ENCODE peak calls at places on chromosome 5, in six cellular contexts. N, H, I, F, J and Y are unnamed samples.
A peak's percentile ranks its signal among the peaks of the same experiment; 100 is the strongest.

GRCh38 chr5:27328480-27328879 is 290.1 kb upstream of the CDH9 start:
- DNase-seq in H (no peak), J (peak; percentile 82), I (no peak), F (no peak), N (no peak), Y (no peak)

GRCh38 chr5:123035320-123035949 is 1.1 kb downstream of the PPIC start:
- DNase-seq in H (peak; percentile 77), N (no peak), I (peak; percentile 71), F (peak; percentile 44), J (peak; percentile 25), Y (peak; percentile 79)

GRCh38 chr5:59380350-59380951 is 513.1 kb downstream of the PDE4D start:
- DNase-seq in J (peak; percentile 86), I (no peak), N (peak; percentile 73), F (no peak), H (peak; percentile 73), Y (no peak)

GRCh38 chr5:144028644-144029043 is 141.8 kb downstream of the YIPF5 start:
- DNase-seq in F (no peak), I (no peak), J (peak; percentile 58), N (no peak), H (peak; percentile 51), Y (no peak)

GRCh38 chr5:177094224-177095087 is 7.7 kb downstream of the FGFR4 start:
- DNase-seq in N (no peak), J (peak; percentile 14), F (peak; percentile 85), I (no peak), H (peak; percentile 66), Y (no peak)

GRCh38 chr5:158212237-158212636 is 353.3 kb upstream of the CLINT1 start:
- DNase-seq in I (no peak), F (no peak), J (no peak), N (no peak), H (no peak), Y (no peak)

GRCh38 chr5:120122711-120123110 is 341.4 kb upstream of the PRR16 start:
- DNase-seq in H (no peak), I (no peak), F (no peak), J (no peak), N (no peak), Y (no peak)

GRCh38 chr5:136166909-136167308 is 26.1 kb downstream of the SMIM32 start:
- DNase-seq in F (no peak), I (no peak), H (no peak), N (peak; percentile 47), J (no peak), Y (no peak)

GRCh38 chr5:93055971-93056370 is 525.0 kb downstream of the NR2F1-AS1 start:
- DNase-seq in F (no peak), J (no peak), N (no peak), H (no peak), I (no peak), Y (no peak)

GRCh38 chr5:35617435-35618296 is at the start of gene SPEF2:
- DNase-seq in N (no peak), F (peak; percentile 83), H (peak; percentile 94), J (peak; percentile 88), I (peak; percentile 86), Y (peak; percentile 84)

GRCh38 chr5:158119852-158120708 is 261.1 kb upstream of the CLINT1 start:
- DNase-seq in I (no peak), N (no peak), F (peak; percentile 19), H (no peak), J (peak; percentile 90), Y (no peak)

GRCh38 chr5:148145916-148146315 is 22.4 kb upstream of the SPINK14 start:
- DNase-seq in I (no peak), J (no peak), F (no peak), H (peak; percentile 79), N (no peak), Y (no peak)

GRCh38 chr5:3356016-3356415 is 239.6 kb upstream of the IRX1 start:
- DNase-seq in J (no peak), N (no peak), H (no peak), F (no peak), I (no peak), Y (no peak)

GRCh38 chr5:118295045-118295444 is 693.3 kb downstream of the DTWD2 start:
- DNase-seq in I (no peak), H (no peak), J (no peak), F (no peak), N (no peak), Y (no peak)

GRCh38 chr5:107422494-107422893 is 248.2 kb downstream of the EFNA5 start:
- DNase-seq in I (no peak), J (no peak), H (no peak), N (no peak), F (no peak), Y (no peak)

GRCh38 chr5:79172269-79172668 is 60.7 kb downstream of the BHMT start:
- DNase-seq in N (no peak), I (no peak), J (peak; percentile 9), F (no peak), H (no peak), Y (no peak)

GRCh38 chr5:978693-979092 is 29.9 kb upstream of the NKD2 start:
- DNase-seq in J (no peak), I (peak; percentile 20), N (no peak), F (no peak), H (peak; percentile 1), Y (peak; percentile 41)

GRCh38 chr5:40973364-40974004 is 64.2 kb downstream of the C7 start:
- DNase-seq in J (no peak), I (no peak), F (no peak), N (no peak), H (no peak), Y (no peak)

GRCh38 chr5:128111818-128112448 is 28.4 kb downstream of the SLC12A2 start:
- DNase-seq in F (no peak), N (no peak), H (no peak), I (no peak), J (peak; percentile 59), Y (no peak)

GRCh38 chr5:149865746-149866145 is 78.8 kb downstream of the PDE6A start:
- DNase-seq in I (no peak), F (no peak), H (no peak), J (no peak), N (no peak), Y (no peak)

GRCh38 chr5:176535101-176535654 is 2.0 kb downstream of the RNF44 start:
- DNase-seq in H (no peak), N (peak; percentile 80), F (no peak), I (peak; percentile 61), J (no peak), Y (no peak)

GRCh38 chr5:149264432-149265069 is 7.1 kb upstream of the AFAP1L1 start:
- DNase-seq in N (peak; percentile 95), H (peak; percentile 77), I (no peak), J (no peak), F (no peak), Y (peak; percentile 87)

GRCh38 chr5:113340537-113340936 is 94.3 kb downstream of the TSSK1B start:
- DNase-seq in I (peak; percentile 50), N (no peak), F (no peak), J (no peak), H (no peak), Y (no peak)

GRCh38 chr5:143893638-143894037 is 81.7 kb downstream of the HMHB1 start:
- DNase-seq in J (no peak), F (no peak), H (no peak), N (no peak), I (no peak), Y (no peak)

GRCh38 chr5:75044406-75044805 is 8.0 kb downstream of the GCNT4 start:
- DNase-seq in F (no peak), I (no peak), H (no peak), N (no peak), J (no peak), Y (no peak)

GRCh38 chr5:75043736-75044264 is 8.6 kb downstream of the GCNT4 start:
- DNase-seq in N (no peak), H (no peak), F (no peak), J (no peak), I (no peak), Y (no peak)

GRCh38 chr5:75045071-75045470 is 7.3 kb downstream of the GCNT4 start:
- DNase-seq in H (no peak), N (no peak), J (no peak), F (no peak), I (no peak), Y (no peak)

GRCh38 chr5:75040973-75041372 is 11.4 kb downstream of the GCNT4 start:
- DNase-seq in I (no peak), F (no peak), N (no peak), J (peak; percentile 28), H (no peak), Y (no peak)

DNA sequence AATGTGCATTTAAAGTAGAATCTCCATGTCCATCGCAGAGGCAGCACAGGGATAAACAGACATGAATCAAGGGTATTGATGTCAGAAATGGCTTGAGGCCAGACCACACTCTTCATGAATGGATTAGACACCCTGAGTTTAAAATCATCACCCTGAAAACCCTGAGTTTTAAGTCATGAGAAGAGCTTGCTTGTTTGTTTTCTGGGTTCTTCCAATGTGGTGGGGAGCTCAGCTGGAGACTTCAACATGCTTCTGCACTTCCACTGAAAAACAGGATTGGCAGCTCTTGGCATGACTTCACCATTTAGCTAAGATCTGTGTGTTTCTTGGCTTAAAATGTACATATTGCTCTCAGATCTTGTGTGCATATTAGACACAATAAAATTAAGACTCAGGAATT is 9.8 kb downstream of the GCNT4 start:
- DNase-seq in I (no peak), J (no peak), F (no peak), H (no peak), N (no peak), Y (no peak)
- H3K36me3 ChIP-seq in I (peaks cover 2% of the 10 kb centered on the region), J (no peaks in the 10 kb centered on the region), F (no peaks in the 10 kb centered on the region), H (no peaks in the 10 kb centered on the region), N (no peaks in the 10 kb centered on the region), Y (peaks cover 7% of the 10 kb centered on the region)

GRCh38 chr5:36637101-36637500 is 30.7 kb downstream of the SLC1A3 start:
- DNase-seq in J (no peak), H (no peak), F (no peak), N (no peak), I (no peak), Y (no peak)
- H3K36me3 ChIP-seq in J (no peaks in the 10 kb centered on the region), H (no peaks in the 10 kb centered on the region), F (no peaks in the 10 kb centered on the region), N (no peaks in the 10 kb centered on the region), I (no peaks in the 10 kb centered on the region), Y (no peaks in the 10 kb centered on the region)

GRCh38 chr5:172229904-172230303 is 35.9 kb downstream of the EFCAB9 start:
- DNase-seq in I (no peak), N (no peak), J (no peak), H (no peak), F (no peak), Y (no peak)
- H3K36me3 ChIP-seq in I (peaks cover 4% of the 10 kb centered on the region), N (peaks cover 10% of the 10 kb centered on the region), J (peaks cover 10% of the 10 kb centered on the region), H (no peaks in the 10 kb centered on the region), F (no peaks in the 10 kb centered on the region), Y (peaks cover 6% of the 10 kb centered on the region)

GRCh38 chr5:88806338-88806737 is 76.6 kb downstream of the MEF2C start:
- DNase-seq in F (no peak), H (no peak), J (no peak), N (no peak), I (no peak), Y (no peak)

GRCh38 chr5:88803309-88803708 is 79.7 kb downstream of the MEF2C start:
- DNase-seq in N (no peak), H (no peak), F (no peak), J (no peak), I (no peak), Y (no peak)

GRCh38 chr5:88804444-88804843 is 78.5 kb downstream of the MEF2C start:
- DNase-seq in J (no peak), I (no peak), N (no peak), F (no peak), H (no peak), Y (no peak)

GRCh38 chr5:88807327-88807726 is 75.7 kb downstream of the MEF2C start:
- DNase-seq in J (no peak), H (no peak), I (no peak), N (no peak), F (no peak), Y (no peak)

GRCh38 chr5:88805151-88805784 is 77.7 kb downstream of the MEF2C start:
- DNase-seq in J (no peak), N (no peak), I (no peak), F (no peak), H (no peak), Y (no peak)
- H3K36me3 ChIP-seq in J (no peaks in the 10 kb centered on the region), N (peaks cover 65% of the 10 kb centered on the region), I (no peaks in the 10 kb centered on the region), F (no peaks in the 10 kb centered on the region), H (no peaks in the 10 kb centered on the region), Y (no peaks in the 10 kb centered on the region)